ENCODE peak calls at places on chromosomes 2 and 18, in six cellular contexts. T is coronary artery, W is fibroblast of lung, I is cardiac muscle cell, B is Peyer's patch, F is fibroblast of the aortic adventitia. S is an unnamed sample.
A peak's percentile ranks its signal among the peaks of the same experiment; 100 is the strongest.

GRCh38 chr18:31102941-31103340 is 720 bp upstream of the DSC2 start:
- DNase-seq in T (no peak), W (no peak), I (no peak), B (no peak), F (no peak), S (no peak)

GRCh38 chr18:77147418-77147852 is 14.9 kb upstream of the MBP start:
- DNase-seq in T (peak; percentile 69), W (peak; percentile 45), I (no peak), B (no peak), F (peak; percentile 63), S (peak; percentile 81)

GRCh38 chr2:16508061-16508851 is 157.4 kb downstream of the CYRIA start:
- DNase-seq in T (no peak), W (peak; percentile 9), I (peak; percentile 83), B (no peak), F (no peak), S (no peak)

GRCh38 chr2:165277295-165277694 is 38.1 kb downstream of the SCN2A start:
- DNase-seq in T (no peak), W (peak; percentile 66), I (no peak), B (no peak), F (peak; percentile 25), S (peak; percentile 41)

GRCh38 chr2:230067990-230068657 is 600 bp downstream of the SLC16A14 start:
- DNase-seq in T (no peak), W (peak; percentile 51), I (peak; percentile 64), B (peak; percentile 39), F (peak; percentile 21), S (no peak)

GRCh38 chr2:33129661-33130447 is 183.1 kb downstream of the LTBP1 start:
- DNase-seq in T (no peak), W (peak; percentile 24), I (no peak), B (no peak), F (no peak), S (no peak)

GRCh38 chr2:177275041-177275440 is 10.5 kb upstream of the NFE2L2 start:
- DNase-seq in T (no peak), W (peak; percentile 87), I (no peak), B (no peak), F (peak; percentile 93), S (peak; percentile 94)

GRCh38 chr2:172655838-172656573 is 79.6 kb upstream of the RAPGEF4 start:
- DNase-seq in T (no peak), W (peak; percentile 15), I (no peak), B (no peak), F (no peak), S (no peak)

GRCh38 chr2:173427887-173428683 is 73.4 kb downstream of the CDCA7 start:
- DNase-seq in T (no peak), W (peak; percentile 84), I (peak; percentile 51), B (no peak), F (peak; percentile 47), S (peak; percentile 89)

GRCh38 chr2:152106464-152106863 is 7.6 kb upstream of the CACNB4 start:
- DNase-seq in T (no peak), W (no peak), I (no peak), B (no peak), F (no peak), S (no peak)

GRCh38 chr2:72883356-72883962 is 3.7 kb upstream of the SPR start:
- DNase-seq in T (no peak), W (peak; percentile 38), I (peak; percentile 89), B (no peak), F (peak; percentile 58), S (peak; percentile 38)

GRCh38 chr2:219679571-219679970 is 52.1 kb downstream of the SLC4A3 start:
- DNase-seq in T (no peak), W (no peak), I (no peak), B (no peak), F (no peak), S (no peak)

GRCh38 chr2:46929612-46930011 is 14.0 kb upstream of the MCFD2 start:
- DNase-seq in T (no peak), W (no peak), I (no peak), B (no peak), F (no peak), S (no peak)

GRCh38 chr2:149733936-149734685 is 146.5 kb upstream of the MMADHC start:
- DNase-seq in T (no peak), W (peak; percentile 87), I (peak; percentile 56), B (no peak), F (peak; percentile 94), S (peak; percentile 44)

GRCh38 chr2:42216712-42217111 is 47.6 kb downstream of the EML4 start:
- DNase-seq in T (no peak), W (peak; percentile 58), I (no peak), B (no peak), F (peak; percentile 93), S (peak; percentile 72)

GRCh38 chr2:111134082-111134481 is 13.4 kb downstream of the BCL2L11 start:
- DNase-seq in T (no peak), W (no peak), I (no peak), B (no peak), F (no peak), S (no peak)

GRCh38 chr2:196718394-196718793 is 78.9 kb downstream of the CCDC150 start:
- DNase-seq in T (no peak), W (no peak), I (no peak), B (no peak), F (peak; percentile 21), S (peak; percentile 42)

GRCh38 chr2:36618381-36618780 is 20.4 kb upstream of the FEZ2 start:
- DNase-seq in T (no peak), W (peak; percentile 74), I (peak; percentile 59), B (no peak), F (peak; percentile 69), S (peak; percentile 82)

GRCh38 chr18:45361148-45361851 is 254.0 kb upstream of the SLC14A2 start:
- DNase-seq in T (no peak), W (peak; percentile 65), I (no peak), B (no peak), F (peak; percentile 61), S (peak; percentile 87)

GRCh38 chr2:111219285-111219684 is 98.6 kb downstream of the BCL2L11 start:
- DNase-seq in T (no peak), W (peak; percentile 79), I (peak; percentile 37), B (no peak), F (no peak), S (no peak)

GRCh38 chr2:9558948-9559381 is 3.3 kb upstream of the ADAM17 start:
- DNase-seq in T (no peak), W (peak; percentile 98), I (no peak), B (no peak), F (peak; percentile 98), S (peak; percentile 91)

GRCh38 chr2:179107737-179108136 is 57.8 kb upstream of the CCDC141 start:
- DNase-seq in T (no peak), W (peak; percentile 27), I (no peak), B (no peak), F (no peak), S (peak; percentile 88)

GRCh38 chr2:128178650-128179460 is 87.9 kb downstream of the UGGT1 start:
- DNase-seq in T (no peak), W (peak; percentile 69), I (peak; percentile 65), B (peak; percentile 20), F (peak; percentile 83), S (peak; percentile 80)

GRCh38 chr2:64941143-64941542 is 48.1 kb upstream of the SLC1A4 start:
- DNase-seq in T (no peak), W (no peak), I (no peak), B (no peak), F (no peak), S (no peak)

GRCh38 chr2:42314892-42315468 is 46.0 kb downstream of the COX7A2L start:
- DNase-seq in T (no peak), W (peak; percentile 93), I (no peak), B (no peak), F (peak; percentile 94), S (peak; percentile 94)

GRCh38 chr2:150188177-150188576 is 299.3 kb downstream of the RND3 start:
- DNase-seq in T (no peak), W (peak; percentile 40), I (no peak), B (no peak), F (peak; percentile 91), S (peak; percentile 56)

GRCh38 chr2:130342533-130343275 is at the start of gene IMP4:
- DNase-seq in T (peak; percentile 99), W (peak; percentile 100), I (peak; percentile 99), B (peak; percentile 97), F (peak; percentile 99), S (peak; percentile 100)
- TF ChIP-seq CTCF in T (no peak), W (peak; percentile 37), I (peak; percentile 43), B (peak; percentile 50), F (peak; percentile 31), S (no peak)

GRCh38 chr2:189558516-189559263 is 21.9 kb downstream of the SLC40A1 start:
- DNase-seq in T (no peak), W (no peak), I (no peak), B (no peak), F (no peak), S (no peak)

GRCh38 chr2:189559579-189560272 is 20.9 kb downstream of the SLC40A1 start:
- DNase-seq in T (no peak), W (no peak), I (no peak), B (no peak), F (no peak), S (no peak)

GRCh38 chr2:189557373-189557772 is 23.2 kb downstream of the SLC40A1 start:
- DNase-seq in T (no peak), W (no peak), I (no peak), B (no peak), F (no peak), S (no peak)

GRCh38 chr2:189560273-189560586 is 20.4 kb downstream of the SLC40A1 start:
- DNase-seq in T (no peak), W (no peak), I (no peak), B (no peak), F (no peak), S (no peak)

GRCh38 chr2:189561371-189561948 is 19.1 kb downstream of the SLC40A1 start:
- DNase-seq in T (no peak), W (no peak), I (no peak), B (no peak), F (no peak), S (no peak)
- H3K4me3 ChIP-seq in T (peak overlapping the region; percentile 52), W (no peak overlapping the region), I (no peak overlapping the region), B (no peak overlapping the region), F (no peak overlapping the region), S (no peak overlapping the region)

GRCh38 chr18:48949606-48950535 is 894 bp downstream of the SMAD7 start:
- DNase-seq in T (peak; percentile 74), W (no peak), I (no peak), B (no peak), F (no peak), S (no peak)
- TF ChIP-seq CTCF in T (no peak), W (no peak), I (no peak), B (peak; percentile 42), F (peak; percentile 1), S (no peak)

DNA sequence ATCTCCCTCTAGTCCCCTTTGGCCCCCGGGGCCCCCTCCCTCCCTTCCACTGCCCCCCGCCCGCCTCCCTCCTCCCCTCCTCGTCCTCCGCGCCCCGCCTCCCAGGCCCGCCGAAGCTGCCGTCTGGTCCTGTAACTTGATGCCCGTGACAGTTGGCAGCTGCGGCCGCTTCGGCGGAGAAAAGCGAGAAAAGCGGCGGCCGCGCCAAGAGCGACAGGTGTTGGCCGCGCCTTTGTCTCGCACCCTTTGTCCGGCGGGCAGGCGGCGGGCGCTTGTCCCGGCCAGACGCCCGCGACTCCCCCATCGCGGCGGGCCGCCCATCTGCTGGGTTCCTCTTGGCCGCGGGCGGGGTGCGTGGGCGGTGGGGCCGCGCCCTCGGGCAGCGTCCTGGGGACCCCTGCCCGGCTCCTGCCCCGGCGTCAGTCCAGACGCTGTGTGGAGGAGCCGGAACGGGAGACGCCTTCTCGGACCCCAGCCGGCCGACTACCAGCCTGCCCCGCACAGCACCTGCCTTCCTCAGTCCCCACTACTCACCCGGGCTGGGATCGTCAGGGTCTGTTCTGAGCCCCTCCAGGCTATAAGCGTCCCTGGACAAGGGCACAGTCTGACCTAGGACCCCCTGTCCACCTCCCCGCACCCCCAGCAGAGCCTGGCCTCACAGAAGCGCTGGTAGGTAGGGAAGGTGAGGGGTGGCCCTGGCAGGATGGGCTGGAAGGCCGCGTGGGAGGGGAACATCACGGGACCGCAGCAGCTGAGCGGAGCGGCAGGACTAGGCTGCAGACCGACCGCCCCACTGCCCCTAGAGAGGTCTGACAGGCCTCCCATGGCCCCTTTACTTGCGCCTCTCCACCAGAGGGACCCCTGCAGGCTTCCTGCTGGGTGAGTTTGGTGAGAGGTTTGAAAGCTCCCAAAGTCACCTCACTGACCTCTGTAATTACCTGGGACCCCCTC is 1.2 kb upstream of the HES6 start:
- DNase-seq in T (peak; percentile 73), W (peak; percentile 34), I (peak; percentile 86), B (no peak), F (no peak), S (peak; percentile 12)
- H3K4me3 ChIP-seq in T (peak overlapping the region; percentile 85), W (no peak overlapping the region), I (peak overlapping the region; percentile 28), B (peak overlapping the region; percentile 94), F (no peak overlapping the region), S (no peak overlapping the region)

S was measured in fibroblast of mammary gland.